ENCODE peak calls at places on chromosomes 13 and 19, in four cellular contexts. N is K562, X is WTC11, A is HepG2. U is an unnamed sample.

GRCh38 chr19:45215391-45216191 is 29.6 kb downstream of the EXOC3L2 start:
- DNase-seq in X (peak; percentile 54), N (no peak), A (no peak), U (no peak)

GRCh38 chr13:106599875-106600797 is 32.2 kb upstream of the ARGLU1 start:
- DNase-seq in N (no peak), X (no peak), A (no peak), U (no peak)

GRCh38 chr13:30178976-30179375 is 128.4 kb downstream of the KATNAL1 start:
- DNase-seq in A (no peak), N (no peak), X (no peak), U (no peak)

GRCh38 chr13:20993661-20994440 is 67.5 kb downstream of the LATS2 start:
- DNase-seq in N (peak; percentile 73), A (no peak), X (no peak), U (no peak)

GRCh38 chr19:9342610-9343304 is 18.8 kb downstream of the ZNF559 start:
- DNase-seq in N (no peak), X (no peak), A (no peak), U (no peak)

GRCh38 chr19:11560404-11560988 is 1.5 kb upstream of the ELOF1 start:
- DNase-seq in X (peak; percentile 66), N (peak; percentile 86), A (peak; percentile 80), U (peak; percentile 70)

GRCh38 chr13:33284016-33284415 is 1.5 kb downstream of the STARD13 start:
- DNase-seq in X (no peak), A (no peak), N (no peak), U (no peak)

GRCh38 chr19:409006-409514 is at the start of gene C2CD4C:
- DNase-seq in N (peak; percentile 68), A (no peak), X (no peak), U (peak; percentile 64)

GRCh38 chr19:15147090-15147489 is 39.9 kb downstream of the SYDE1 start:
- DNase-seq in N (no peak), X (no peak), A (no peak), U (no peak)

GRCh38 chr19:13505761-13506549 is at the start of gene CACNA1A:
- DNase-seq in N (no peak), X (peak; percentile 53), A (no peak), U (peak; percentile 54)

GRCh38 chr19:38284422-38284821 is 19.6 kb upstream of the C19orf33 start:
- DNase-seq in X (no peak), N (no peak), A (no peak), U (no peak)

GRCh38 chr13:44211286-44211685 is 162.3 kb upstream of the SERP2 start:
- DNase-seq in N (no peak), A (no peak), X (no peak), U (no peak)

GRCh38 chr13:84491952-84492351 is 609.7 kb upstream of the SLITRK1 start:
- DNase-seq in N (no peak), A (no peak), X (no peak), U (no peak)

GRCh38 chr13:40187324-40187795 is 479.1 kb downstream of the FOXO1 start:
- DNase-seq in N (no peak), X (no peak), A (no peak), U (peak; percentile 20)

GRCh38 chr19:16330368-16330801 is 5.8 kb downstream of the KLF2 start:
- DNase-seq in X (no peak), A (peak; percentile 27), N (peak; percentile 77), U (no peak)

GRCh38 chr13:99656092-99656745 is 154.9 kb downstream of the TM9SF2 start:
- DNase-seq in X (peak; percentile 92), A (peak; percentile 57), N (peak; percentile 63), U (peak; percentile 71)

GRCh38 chr13:72952529-72953141 is 106.2 kb upstream of the KLF5 start:
- DNase-seq in A (no peak), X (no peak), N (no peak), U (peak; percentile 15)

GRCh38 chr13:99765869-99766268 is 205.7 kb downstream of the ZIC5 start:
- DNase-seq in A (no peak), X (no peak), N (no peak), U (no peak)

GRCh38 chr13:83136660-83137059 is 745.6 kb downstream of the SLITRK1 start:
- DNase-seq in N (no peak), X (no peak), A (no peak), U (no peak)

GRCh38 chr19:38849147-38849745 is 540 bp downstream of the HNRNPL start:
- DNase-seq in X (peak; percentile 93), A (peak; percentile 88), N (peak; percentile 97), U (peak; percentile 94)

GRCh38 chr19:58252102-58252685 is 23.5 kb downstream of the ZNF544 start:
- DNase-seq in X (no peak), A (no peak), N (no peak), U (no peak)

GRCh38 chr19:15265849-15266248 is 33.6 kb upstream of the EPHX3 start:
- DNase-seq in X (no peak), N (no peak), A (no peak), U (no peak)

GRCh38 chr19:48950159-48950558 is 4.5 kb upstream of the BAX start:
- DNase-seq in N (no peak), A (no peak), X (no peak), U (no peak)

GRCh38 chr19:16371540-16371986 is 46.9 kb downstream of the KLF2 start:
- DNase-seq in A (no peak), X (no peak), N (peak; percentile 80), U (no peak)

GRCh38 chr13:43030548-43030947 is 7.2 kb downstream of the DNAJC15 start:
- DNase-seq in N (no peak), A (no peak), X (no peak), U (no peak)
- TF ChIP-seq SP1 in N (no peak), A (no peak), X (no peak), U (no peak)

DNA sequence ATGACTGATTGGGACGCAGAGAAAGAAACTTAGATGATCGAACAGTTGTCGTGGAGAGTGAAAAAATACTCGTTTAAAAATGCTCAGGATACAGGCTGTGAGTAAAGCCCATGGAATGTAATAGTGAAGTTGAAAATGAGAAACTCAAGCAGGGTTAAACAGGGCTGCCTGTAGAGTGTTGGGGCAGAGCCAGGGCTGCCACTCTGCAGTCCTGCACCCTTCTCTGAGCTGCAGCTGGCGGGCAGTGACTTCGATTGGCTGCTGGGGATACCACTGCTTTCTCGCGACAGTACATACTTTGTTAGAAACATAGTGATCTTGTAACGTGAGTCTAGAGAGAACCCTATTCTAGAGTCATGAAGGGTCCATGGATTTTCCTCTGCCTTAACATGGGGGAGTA is 95.4 kb downstream of the ARHGEF7 start:
- DNase-seq in N (no peak), X (no peak), A (no peak), U (no peak)
- TF ChIP-seq ELF4 in N (no peak), X (no peak), A (no peak), U (no peak)

GRCh38 chr19:29248332-29248844 is 35.4 kb upstream of the UQCRFS1 start:
- DNase-seq in N (no peak), A (no peak), X (no peak), U (no peak)

GRCh38 chr19:29241324-29241723 is 28.4 kb upstream of the UQCRFS1 start:
- DNase-seq in N (no peak), A (no peak), X (no peak), U (no peak)

GRCh38 chr19:29247051-29247450 is 34.1 kb upstream of the UQCRFS1 start:
- DNase-seq in A (no peak), N (no peak), X (peak; percentile 21), U (no peak)

GRCh38 chr19:29247912-29248311 is 35.0 kb upstream of the UQCRFS1 start:
- DNase-seq in X (no peak), N (no peak), A (no peak), U (no peak)

GRCh38 chr19:29245221-29245620 is 32.3 kb upstream of the UQCRFS1 start:
- DNase-seq in A (no peak), X (no peak), N (no peak), U (no peak)
- TF ChIP-seq SP1 in A (no peak), X (no peak), N (no peak), U (no peak)

GRCh38 chr13:100773429-100773828 is 98.8 kb upstream of the TMTC4 start:
- DNase-seq in N (no peak), X (no peak), A (no peak), U (no peak)
- TF ChIP-seq ELF4 in N (no peak), X (no peak), A (no peak), U (no peak)

GRCh38 chr19:55257461-55258411 is 1.1 kb downstream of the PPP6R1 start:
- DNase-seq in X (no peak), N (peak; percentile 49), A (no peak), U (peak; percentile 25)
- TF ChIP-seq SP1 in X (no peak), N (no peak), A (no peak), U (no peak)

DNA sequence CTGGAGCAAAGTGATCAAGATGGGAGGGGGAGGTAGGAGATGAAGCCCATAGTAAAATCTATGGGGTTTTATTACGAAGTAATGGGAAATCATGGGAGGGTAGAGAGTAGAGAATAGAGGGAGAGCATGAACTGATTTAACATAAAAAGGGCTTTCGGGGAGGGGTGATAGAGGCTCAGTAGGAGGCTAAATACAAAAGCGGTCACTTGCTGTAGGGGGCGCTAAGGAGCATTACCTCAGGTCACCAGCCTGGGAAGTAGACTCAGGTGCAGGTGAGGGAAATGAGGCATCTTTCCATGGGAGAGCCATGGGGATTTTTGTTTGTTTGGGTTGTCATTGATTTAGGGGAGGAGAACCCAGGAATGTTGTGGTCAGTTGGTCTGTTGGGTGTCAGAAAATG is 14.1 kb downstream of the KRTDAP start:
- DNase-seq in A (no peak), N (peak; percentile 49), X (peak; percentile 77), U (no peak)
- TF ChIP-seq ELF4 in A (no peak), N (no peak), X (no peak), U (no peak)

GRCh38 chr19:36796714-36796999 is 24.1 kb upstream of the ZNF850 start:
- DNase-seq in N (no peak), X (no peak), A (no peak), U (no peak)

GRCh38 chr19:36797786-36798108 is 25.1 kb upstream of the ZNF850 start:
- DNase-seq in X (no peak), N (no peak), A (no peak), U (no peak)
- TF ChIP-seq SP1 in X (no peak), N (no peak), A (no peak), U (no peak)

DNA sequence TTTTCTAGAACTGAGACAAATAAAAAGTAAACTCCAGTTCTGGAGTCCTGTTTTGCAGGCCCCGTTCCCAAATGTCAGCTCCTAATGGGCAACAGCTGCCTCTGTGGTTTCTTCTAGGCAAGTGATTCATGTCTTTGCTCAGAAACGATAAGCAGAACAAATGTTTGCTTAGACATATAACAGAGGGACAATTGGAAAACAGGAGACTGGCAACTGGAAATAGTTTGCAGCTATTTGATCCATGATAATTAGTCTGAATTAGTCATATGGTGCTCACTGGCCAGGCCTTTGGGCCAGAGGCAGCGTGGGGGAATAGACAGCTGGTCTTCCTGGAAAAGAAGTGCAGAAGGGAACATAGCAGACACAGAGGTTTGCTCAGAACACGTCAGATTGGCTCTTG is 29.2 kb upstream of the TSHZ3 start:
- DNase-seq in X (no peak), N (no peak), A (peak; percentile 4), U (no peak)
- TF ChIP-seq ELF4 in X (no peak), N (no peak), A (no peak), U (no peak)

DNA sequence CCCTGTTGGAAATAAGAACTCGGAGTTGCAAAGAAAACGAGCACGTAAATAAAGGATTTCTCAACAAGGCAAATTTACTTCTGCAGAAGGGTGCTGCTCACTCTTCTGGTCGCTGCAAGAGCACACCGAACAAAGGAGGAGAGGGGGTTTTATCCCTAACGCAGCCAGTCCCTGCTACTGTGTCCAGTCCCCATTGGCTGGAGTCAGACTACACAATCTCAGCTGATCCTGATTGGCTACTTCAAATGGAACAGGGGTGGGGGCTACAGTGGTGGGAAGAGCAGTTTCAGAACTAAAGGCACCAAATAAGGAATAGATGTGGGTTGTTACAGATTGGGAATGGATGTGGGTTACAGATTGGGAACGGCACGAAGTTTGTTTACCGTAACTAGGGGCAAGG is 63.9 kb upstream of the MCF2L start:
- DNase-seq in X (no peak), N (no peak), A (no peak), U (no peak)
- TF ChIP-seq SP1 in X (no peak), N (no peak), A (no peak), U (no peak)